ENCODE peak calls at places on chromosomes 2 and 18, in eight cellular contexts. One of them, this sample, is unnamed.
A peak's percentile ranks its signal among the peaks of the same experiment; 100 is the strongest.

GRCh38 chr2:148781544-148781943 is 93.5 kb upstream of the KIF5C start:
- DNase-seq in colonic mucosa: no peak
- DNase-seq in OCI-LY7: no peak
- DNase-seq in DND-41: no peak
- DNase-seq in substantia nigra: no peak
- DNase-seq in heart left ventricle: no peak
- DNase-seq in aorta: no peak
- DNase-seq in K562: no peak
- DNase-seq in this sample: no peak

GRCh38 chr2:161165266-161165665 is 5.0 kb downstream of the TANK start:
- DNase-seq in colonic mucosa: no peak
- DNase-seq in OCI-LY7: no peak
- DNase-seq in DND-41: no peak
- DNase-seq in substantia nigra: no peak
- DNase-seq in heart left ventricle: no peak
- DNase-seq in aorta: no peak
- DNase-seq in K562: no peak
- DNase-seq in this sample: no peak

GRCh38 chr2:144152817-144153271 is 367.1 kb downstream of the ZEB2 start:
- DNase-seq in colonic mucosa: no peak
- DNase-seq in OCI-LY7: peak; percentile 5
- DNase-seq in DND-41: no peak
- DNase-seq in substantia nigra: no peak
- DNase-seq in heart left ventricle: no peak
- DNase-seq in aorta: no peak
- DNase-seq in K562: peak; percentile 10
- DNase-seq in this sample: no peak

GRCh38 chr18:7479756-7480155 is 87.4 kb upstream of the PTPRM start:
- DNase-seq in colonic mucosa: no peak
- DNase-seq in OCI-LY7: no peak
- DNase-seq in DND-41: no peak
- DNase-seq in substantia nigra: no peak
- DNase-seq in heart left ventricle: no peak
- DNase-seq in aorta: no peak
- DNase-seq in K562: no peak
- DNase-seq in this sample: no peak

GRCh38 chr18:57832730-57833129 is 29.6 kb upstream of the ATP8B1 start:
- DNase-seq in colonic mucosa: no peak
- DNase-seq in OCI-LY7: no peak
- DNase-seq in DND-41: no peak
- DNase-seq in substantia nigra: no peak
- DNase-seq in heart left ventricle: no peak
- DNase-seq in aorta: no peak
- DNase-seq in K562: no peak
- DNase-seq in this sample: no peak

GRCh38 chr2:20611077-20611843 is 39.6 kb downstream of the HS1BP3 start:
- DNase-seq in colonic mucosa: peak; percentile 42
- DNase-seq in OCI-LY7: no peak
- DNase-seq in DND-41: no peak
- DNase-seq in substantia nigra: no peak
- DNase-seq in heart left ventricle: peak; percentile 90
- DNase-seq in aorta: peak; percentile 86
- DNase-seq in K562: peak; percentile 45
- DNase-seq in this sample: no peak

GRCh38 chr18:75654928-75655745 is 227.6 kb upstream of the SMIM21 start:
- DNase-seq in colonic mucosa: no peak
- DNase-seq in OCI-LY7: no peak
- DNase-seq in DND-41: no peak
- DNase-seq in substantia nigra: no peak
- DNase-seq in heart left ventricle: no peak
- DNase-seq in aorta: no peak
- DNase-seq in K562: no peak
- DNase-seq in this sample: no peak

GRCh38 chr2:133421516-133422324 is 146.5 kb downstream of the NCKAP5 start:
- DNase-seq in colonic mucosa: peak; percentile 66
- DNase-seq in OCI-LY7: no peak
- DNase-seq in DND-41: no peak
- DNase-seq in substantia nigra: no peak
- DNase-seq in heart left ventricle: peak; percentile 47
- DNase-seq in aorta: no peak
- DNase-seq in K562: no peak
- DNase-seq in this sample: no peak

GRCh38 chr2:97812916-97813315 is 99.5 kb downstream of the ZAP70 start:
- DNase-seq in colonic mucosa: no peak
- DNase-seq in OCI-LY7: no peak
- DNase-seq in DND-41: no peak
- DNase-seq in substantia nigra: no peak
- DNase-seq in heart left ventricle: no peak
- DNase-seq in aorta: no peak
- DNase-seq in K562: no peak
- DNase-seq in this sample: no peak

GRCh38 chr2:73292316-73292905 is 937 bp downstream of the EGR4 start:
- DNase-seq in colonic mucosa: no peak
- DNase-seq in OCI-LY7: no peak
- DNase-seq in DND-41: no peak
- DNase-seq in substantia nigra: no peak
- DNase-seq in heart left ventricle: no peak
- DNase-seq in aorta: no peak
- DNase-seq in K562: no peak
- DNase-seq in this sample: no peak

GRCh38 chr2:172297531-172297930 is 129.9 kb upstream of the ITGA6 start:
- DNase-seq in colonic mucosa: no peak
- DNase-seq in OCI-LY7: no peak
- DNase-seq in DND-41: no peak
- DNase-seq in substantia nigra: no peak
- DNase-seq in heart left ventricle: no peak
- DNase-seq in aorta: no peak
- DNase-seq in K562: no peak
- DNase-seq in this sample: no peak

GRCh38 chr2:62789518-62789917 is 84.0 kb downstream of the EHBP1 start:
- DNase-seq in colonic mucosa: no peak
- DNase-seq in OCI-LY7: no peak
- DNase-seq in DND-41: no peak
- DNase-seq in substantia nigra: no peak
- DNase-seq in heart left ventricle: no peak
- DNase-seq in aorta: no peak
- DNase-seq in K562: no peak
- DNase-seq in this sample: no peak

GRCh38 chr2:75595541-75596395 is 35.0 kb upstream of the EVA1A start:
- DNase-seq in colonic mucosa: no peak
- DNase-seq in OCI-LY7: no peak
- DNase-seq in DND-41: no peak
- DNase-seq in substantia nigra: no peak
- DNase-seq in heart left ventricle: no peak
- DNase-seq in aorta: no peak
- DNase-seq in K562: no peak
- DNase-seq in this sample: no peak

GRCh38 chr2:41784496-41784895 is 263.3 kb upstream of the PKDCC start:
- DNase-seq in colonic mucosa: no peak
- DNase-seq in OCI-LY7: no peak
- DNase-seq in DND-41: no peak
- DNase-seq in substantia nigra: no peak
- DNase-seq in heart left ventricle: no peak
- DNase-seq in aorta: no peak
- DNase-seq in K562: no peak
- DNase-seq in this sample: no peak

GRCh38 chr2:195711478-195711877 is 54.5 kb downstream of the SLC39A10 start:
- DNase-seq in colonic mucosa: no peak
- DNase-seq in OCI-LY7: no peak
- DNase-seq in DND-41: no peak
- DNase-seq in substantia nigra: no peak
- DNase-seq in heart left ventricle: no peak
- DNase-seq in aorta: no peak
- DNase-seq in K562: no peak
- DNase-seq in this sample: no peak

GRCh38 chr18:31042391-31043181 is at the start of gene DSC3:
- DNase-seq in colonic mucosa: peak; percentile 38
- DNase-seq in OCI-LY7: no peak
- DNase-seq in DND-41: no peak
- DNase-seq in substantia nigra: no peak
- DNase-seq in heart left ventricle: no peak
- DNase-seq in aorta: peak; percentile 45
- DNase-seq in K562: no peak
- DNase-seq in this sample: no peak

GRCh38 chr2:219168526-219168925 is 1.3 kb downstream of the SLC23A3 start:
- DNase-seq in colonic mucosa: no peak
- DNase-seq in OCI-LY7: no peak
- DNase-seq in DND-41: no peak
- DNase-seq in substantia nigra: no peak
- DNase-seq in heart left ventricle: no peak
- DNase-seq in aorta: no peak
- DNase-seq in K562: no peak
- DNase-seq in this sample: no peak

GRCh38 chr2:203327918-203328734 is at the start of gene ABI2:
- DNase-seq in colonic mucosa: peak; percentile 87
- DNase-seq in OCI-LY7: peak; percentile 78
- DNase-seq in DND-41: peak; percentile 89
- DNase-seq in substantia nigra: peak; percentile 80
- DNase-seq in heart left ventricle: peak; percentile 89
- DNase-seq in aorta: peak; percentile 89
- DNase-seq in K562: peak; percentile 90
- DNase-seq in this sample: peak; percentile 81

GRCh38 chr2:186256540-186256939 is 229.5 kb upstream of the ZC3H15 start:
- DNase-seq in colonic mucosa: no peak
- DNase-seq in OCI-LY7: peak; percentile 19
- DNase-seq in DND-41: no peak
- DNase-seq in substantia nigra: no peak
- DNase-seq in heart left ventricle: no peak
- DNase-seq in aorta: no peak
- DNase-seq in K562: no peak
- DNase-seq in this sample: no peak

GRCh38 chr2:220246356-220246755 is 618.9 kb downstream of the SLC4A3 start:
- DNase-seq in colonic mucosa: no peak
- DNase-seq in OCI-LY7: no peak
- DNase-seq in DND-41: no peak
- DNase-seq in substantia nigra: no peak
- DNase-seq in heart left ventricle: no peak
- DNase-seq in aorta: no peak
- DNase-seq in K562: no peak
- DNase-seq in this sample: no peak

GRCh38 chr2:17620841-17621240 is 80.3 kb downstream of the VSNL1 start:
- DNase-seq in colonic mucosa: no peak
- DNase-seq in OCI-LY7: no peak
- DNase-seq in DND-41: no peak
- DNase-seq in substantia nigra: no peak
- DNase-seq in heart left ventricle: no peak
- DNase-seq in aorta: no peak
- DNase-seq in K562: no peak
- DNase-seq in this sample: no peak
- H3K27ac ChIP-seq in colonic mucosa: no peak overlapping the region
- H3K27ac ChIP-seq in OCI-LY7: no peak overlapping the region
- H3K27ac ChIP-seq in DND-41: no peak overlapping the region
- H3K27ac ChIP-seq in substantia nigra: no peak overlapping the region
- H3K27ac ChIP-seq in heart left ventricle: no peak overlapping the region
- H3K27ac ChIP-seq in aorta: no peak overlapping the region
- H3K27ac ChIP-seq in K562: no peak overlapping the region
- H3K27ac ChIP-seq in this sample: no peak overlapping the region

GRCh38 chr2:6512584-6512983 is 353.1 kb downstream of the CMPK2 start:
- DNase-seq in colonic mucosa: no peak
- DNase-seq in OCI-LY7: no peak
- DNase-seq in DND-41: no peak
- DNase-seq in substantia nigra: no peak
- DNase-seq in heart left ventricle: no peak
- DNase-seq in aorta: no peak
- DNase-seq in K562: no peak
- DNase-seq in this sample: no peak
- H3K27ac ChIP-seq in colonic mucosa: no peak overlapping the region
- H3K27ac ChIP-seq in OCI-LY7: no peak overlapping the region
- H3K27ac ChIP-seq in DND-41: no peak overlapping the region
- H3K27ac ChIP-seq in substantia nigra: no peak overlapping the region
- H3K27ac ChIP-seq in heart left ventricle: no peak overlapping the region
- H3K27ac ChIP-seq in aorta: no peak overlapping the region
- H3K27ac ChIP-seq in K562: no peak overlapping the region
- H3K27ac ChIP-seq in this sample: no peak overlapping the region

GRCh38 chr2:44324971-44325426 is 36.3 kb downstream of the PREPL start:
- DNase-seq in colonic mucosa: no peak
- DNase-seq in OCI-LY7: no peak
- DNase-seq in DND-41: no peak
- DNase-seq in substantia nigra: no peak
- DNase-seq in heart left ventricle: peak; percentile 41
- DNase-seq in aorta: no peak
- DNase-seq in K562: peak; percentile 17
- DNase-seq in this sample: no peak
- H3K27ac ChIP-seq in colonic mucosa: no peak overlapping the region
- H3K27ac ChIP-seq in OCI-LY7: no peak overlapping the region
- H3K27ac ChIP-seq in DND-41: no peak overlapping the region
- H3K27ac ChIP-seq in substantia nigra: no peak overlapping the region
- H3K27ac ChIP-seq in heart left ventricle: no peak overlapping the region
- H3K27ac ChIP-seq in aorta: no peak overlapping the region
- H3K27ac ChIP-seq in K562: peak overlapping the region; percentile 33
- H3K27ac ChIP-seq in this sample: no peak overlapping the region

DNA sequence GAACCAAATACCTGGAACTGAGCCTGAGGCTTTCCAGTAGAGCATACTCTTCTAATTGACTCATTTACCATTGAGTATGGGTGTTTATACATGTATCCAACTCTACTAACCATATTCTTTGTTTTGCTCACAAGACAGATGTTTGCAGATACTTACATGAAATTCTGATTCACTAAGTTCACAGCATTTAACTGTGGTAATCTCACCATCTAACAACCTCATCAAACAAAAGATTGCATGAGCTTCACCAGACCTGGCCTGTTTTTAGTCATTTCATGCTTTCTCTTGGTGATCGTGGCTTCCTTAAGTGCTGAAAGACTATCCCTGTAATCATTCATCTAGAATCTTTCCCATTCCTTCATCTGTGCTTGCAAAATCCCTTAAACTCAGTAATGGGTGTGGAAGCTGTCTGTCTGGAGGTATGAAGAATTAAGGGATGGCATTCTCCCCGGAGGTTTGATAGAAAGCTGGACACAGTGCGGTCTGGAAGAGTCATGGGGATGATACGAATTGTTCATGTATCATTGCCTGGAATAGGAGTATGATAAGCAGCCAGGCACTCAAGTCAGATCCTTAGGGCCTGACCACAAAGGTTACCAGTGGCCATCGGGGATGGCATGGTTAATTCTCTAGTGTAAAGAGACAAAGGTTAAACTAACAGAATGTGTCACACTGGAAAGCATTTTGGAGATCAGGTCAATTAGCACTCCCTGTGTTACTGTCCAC is 42.0 kb upstream of the IL1R1 start:
- DNase-seq in colonic mucosa: no peak
- DNase-seq in OCI-LY7: no peak
- DNase-seq in DND-41: no peak
- DNase-seq in substantia nigra: no peak
- DNase-seq in heart left ventricle: no peak
- DNase-seq in aorta: no peak
- DNase-seq in K562: no peak
- DNase-seq in this sample: no peak
- H3K27ac ChIP-seq in colonic mucosa: no peak overlapping the region
- H3K27ac ChIP-seq in OCI-LY7: no peak overlapping the region
- H3K27ac ChIP-seq in DND-41: no peak overlapping the region
- H3K27ac ChIP-seq in substantia nigra: no peak overlapping the region
- H3K27ac ChIP-seq in heart left ventricle: no peak overlapping the region
- H3K27ac ChIP-seq in aorta: no peak overlapping the region
- H3K27ac ChIP-seq in K562: no peak overlapping the region
- H3K27ac ChIP-seq in this sample: no peak overlapping the region